ENCODE peak calls at places on chromosomes 3 and 15, in seven cellular contexts. One of them, this sample, is unnamed.

GRCh38 chr15:42919308-42919707 is 1.3 kb downstream of the TTBK2 start:
- DNase-seq in heart left ventricle: no peak
- DNase-seq in ovary: no peak
- DNase-seq in cardiac muscle cell: peak; percentile 16
- DNase-seq in GM23248: peak; percentile 45
- DNase-seq in left lung: no peak
- DNase-seq in DND-41: no peak
- DNase-seq in this sample: no peak

GRCh38 chr3:156749244-156749643 is 74.9 kb downstream of the TIPARP start:
- DNase-seq in cardiac muscle cell: no peak
- DNase-seq in DND-41: no peak
- DNase-seq in heart left ventricle: no peak
- DNase-seq in ovary: no peak
- DNase-seq in left lung: no peak
- DNase-seq in GM23248: peak; percentile 45
- DNase-seq in this sample: no peak

GRCh38 chr15:26773917-26774316 is 1.1 kb upstream of the GABRB3 start:
- DNase-seq in left lung: no peak
- DNase-seq in DND-41: no peak
- DNase-seq in cardiac muscle cell: no peak
- DNase-seq in GM23248: no peak
- DNase-seq in heart left ventricle: no peak
- DNase-seq in ovary: no peak
- DNase-seq in this sample: no peak

GRCh38 chr3:101950510-101950909 is 101.2 kb downstream of the NFKBIZ start:
- DNase-seq in DND-41: no peak
- DNase-seq in ovary: no peak
- DNase-seq in GM23248: peak; percentile 96
- DNase-seq in left lung: no peak
- DNase-seq in heart left ventricle: no peak
- DNase-seq in cardiac muscle cell: peak; percentile 82
- DNase-seq in this sample: no peak

GRCh38 chr3:99248913-99249312 is 347.4 kb upstream of the DCBLD2 start:
- DNase-seq in GM23248: peak; percentile 33
- DNase-seq in ovary: no peak
- DNase-seq in left lung: no peak
- DNase-seq in cardiac muscle cell: peak; percentile 6
- DNase-seq in DND-41: no peak
- DNase-seq in heart left ventricle: no peak
- DNase-seq in this sample: no peak

GRCh38 chr3:8336456-8336855 is 165.2 kb upstream of the LMCD1 start:
- DNase-seq in heart left ventricle: no peak
- DNase-seq in DND-41: no peak
- DNase-seq in GM23248: no peak
- DNase-seq in cardiac muscle cell: no peak
- DNase-seq in left lung: no peak
- DNase-seq in ovary: no peak
- DNase-seq in this sample: no peak

GRCh38 chr3:119529883-119530282 is 29.5 kb downstream of the CD80 start:
- DNase-seq in left lung: no peak
- DNase-seq in heart left ventricle: no peak
- DNase-seq in DND-41: no peak
- DNase-seq in GM23248: peak; percentile 69
- DNase-seq in cardiac muscle cell: peak; percentile 45
- DNase-seq in ovary: no peak
- DNase-seq in this sample: no peak

GRCh38 chr3:15055019-15055557 is 10.0 kb downstream of the MRPS25 start:
- DNase-seq in heart left ventricle: no peak
- DNase-seq in ovary: no peak
- DNase-seq in GM23248: peak; percentile 57
- DNase-seq in cardiac muscle cell: peak; percentile 17
- DNase-seq in DND-41: no peak
- DNase-seq in left lung: no peak
- DNase-seq in this sample: peak; percentile 44

GRCh38 chr3:34351857-34352545 is 553.6 kb downstream of the PDCD6IP start:
- DNase-seq in heart left ventricle: no peak
- DNase-seq in left lung: no peak
- DNase-seq in ovary: no peak
- DNase-seq in cardiac muscle cell: no peak
- DNase-seq in DND-41: no peak
- DNase-seq in GM23248: no peak
- DNase-seq in this sample: no peak

GRCh38 chr3:58690490-58690889 is 23.9 kb upstream of the FAM3D start:
- DNase-seq in cardiac muscle cell: no peak
- DNase-seq in GM23248: no peak
- DNase-seq in heart left ventricle: no peak
- DNase-seq in DND-41: no peak
- DNase-seq in ovary: no peak
- DNase-seq in left lung: no peak
- DNase-seq in this sample: no peak

GRCh38 chr3:99429501-99429900 is 208.9 kb upstream of the COL8A1 start:
- DNase-seq in left lung: no peak
- DNase-seq in GM23248: peak; percentile 9
- DNase-seq in ovary: no peak
- DNase-seq in DND-41: no peak
- DNase-seq in cardiac muscle cell: no peak
- DNase-seq in heart left ventricle: no peak
- DNase-seq in this sample: no peak

GRCh38 chr3:119763466-119763865 is 18.4 kb upstream of the NR1I2 start:
- DNase-seq in GM23248: no peak
- DNase-seq in cardiac muscle cell: no peak
- DNase-seq in left lung: no peak
- DNase-seq in heart left ventricle: no peak
- DNase-seq in DND-41: no peak
- DNase-seq in ovary: no peak
- DNase-seq in this sample: no peak

GRCh38 chr15:37698679-37699078 is 235.8 kb upstream of the TMCO5A start:
- DNase-seq in ovary: no peak
- DNase-seq in cardiac muscle cell: peak; percentile 1
- DNase-seq in GM23248: peak; percentile 31
- DNase-seq in DND-41: no peak
- DNase-seq in left lung: no peak
- DNase-seq in heart left ventricle: no peak
- DNase-seq in this sample: no peak

GRCh38 chr3:37922721-37923575 is 61.3 kb downstream of the CTDSPL start:
- DNase-seq in left lung: peak; percentile 58
- DNase-seq in DND-41: peak; percentile 39
- DNase-seq in ovary: no peak
- DNase-seq in cardiac muscle cell: peak; percentile 60
- DNase-seq in heart left ventricle: no peak
- DNase-seq in GM23248: peak; percentile 75
- DNase-seq in this sample: no peak

GRCh38 chr3:192850501-192850981 is 67.1 kb downstream of the MB21D2 start:
- DNase-seq in cardiac muscle cell: peak; percentile 50
- DNase-seq in heart left ventricle: no peak
- DNase-seq in ovary: no peak
- DNase-seq in DND-41: no peak
- DNase-seq in left lung: no peak
- DNase-seq in GM23248: peak; percentile 86
- DNase-seq in this sample: no peak

GRCh38 chr3:139718415-139718814 is 40.6 kb upstream of the NMNAT3 start:
- DNase-seq in cardiac muscle cell: peak; percentile 41
- DNase-seq in ovary: peak; percentile 73
- DNase-seq in left lung: no peak
- DNase-seq in GM23248: peak; percentile 55
- DNase-seq in heart left ventricle: no peak
- DNase-seq in DND-41: no peak
- DNase-seq in this sample: no peak

DNA sequence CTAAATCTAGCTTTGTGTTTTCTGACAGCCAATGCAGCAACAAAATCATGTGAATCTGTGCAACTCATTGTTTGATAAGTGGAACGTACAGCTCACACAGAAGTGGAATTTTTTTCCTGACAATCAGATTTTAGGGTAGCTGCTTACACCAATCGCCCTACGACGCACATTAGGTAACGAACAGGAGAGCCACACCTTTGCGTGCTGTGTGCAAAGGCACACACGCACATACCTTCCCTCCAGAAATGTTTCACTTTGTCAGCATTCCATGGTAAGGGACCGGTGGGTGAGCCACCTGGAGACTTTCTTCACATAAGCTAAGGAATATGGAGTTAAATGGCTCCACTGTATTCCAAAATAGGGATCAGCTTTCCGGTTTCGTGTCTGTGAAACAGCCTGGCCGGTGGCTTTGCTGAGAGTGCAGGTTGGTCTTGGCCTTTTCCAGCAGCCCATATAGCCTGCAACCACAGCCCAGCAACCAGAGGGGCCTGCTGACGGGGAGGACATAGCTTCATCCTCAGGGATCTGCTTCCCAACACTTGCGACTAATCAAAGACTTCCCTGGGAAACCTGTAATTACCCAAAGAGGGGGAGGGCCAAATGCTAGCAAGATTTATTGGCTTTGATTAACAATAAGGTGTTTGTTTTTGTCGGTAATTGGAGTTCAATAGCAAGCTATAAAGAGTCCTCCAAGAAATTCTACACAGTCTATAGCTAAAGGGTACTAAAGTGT is 145.3 kb downstream of the ADAMTS17 start:
- DNase-seq in ovary: peak; percentile 15
- DNase-seq in DND-41: no peak
- DNase-seq in cardiac muscle cell: no peak
- DNase-seq in GM23248: no peak
- DNase-seq in left lung: no peak
- DNase-seq in heart left ventricle: no peak
- DNase-seq in this sample: no peak
- H3K4me1 ChIP-seq in ovary: peaks cover 1% of the 10 kb centered on the region
- H3K4me1 ChIP-seq in DND-41: peaks cover 4% of the 10 kb centered on the region
- H3K4me1 ChIP-seq in cardiac muscle cell: no peaks in the 10 kb centered on the region
- H3K4me1 ChIP-seq in GM23248: no peaks in the 10 kb centered on the region
- H3K4me1 ChIP-seq in left lung: no peaks in the 10 kb centered on the region
- H3K4me1 ChIP-seq in heart left ventricle: no peaks in the 10 kb centered on the region
- H3K4me1 ChIP-seq in this sample: peaks cover 7% of the 10 kb centered on the region

DNA sequence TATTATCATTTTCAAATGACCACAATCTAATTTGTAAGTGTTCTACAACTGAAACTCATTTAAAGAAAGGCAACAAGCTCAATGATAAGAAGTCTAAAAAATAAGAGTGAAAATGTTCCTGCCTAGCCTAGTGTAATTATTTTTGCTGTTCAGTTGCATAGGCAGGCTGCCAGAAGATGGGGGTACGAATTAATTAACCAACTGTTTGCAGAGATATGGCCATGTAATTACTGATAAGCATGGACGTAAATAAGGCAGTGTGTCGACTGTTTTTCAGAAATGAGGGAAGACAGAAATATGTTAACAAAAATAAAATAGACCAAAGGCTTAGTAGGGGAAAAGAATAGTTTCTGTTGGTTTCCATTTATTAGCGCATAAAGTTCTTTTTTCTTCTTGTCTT is 24.7 kb upstream of the SCAANT1 start:
- DNase-seq in GM23248: no peak
- DNase-seq in left lung: no peak
- DNase-seq in cardiac muscle cell: no peak
- DNase-seq in DND-41: no peak
- DNase-seq in ovary: no peak
- DNase-seq in heart left ventricle: no peak
- DNase-seq in this sample: no peak
- H3K4me1 ChIP-seq in GM23248: peaks cover 36% of the 10 kb centered on the region
- H3K4me1 ChIP-seq in left lung: peaks cover 81% of the 10 kb centered on the region
- H3K4me1 ChIP-seq in cardiac muscle cell: peaks cover 12% of the 10 kb centered on the region
- H3K4me1 ChIP-seq in DND-41: no peaks in the 10 kb centered on the region
- H3K4me1 ChIP-seq in ovary: peaks cover 4% of the 10 kb centered on the region
- H3K4me1 ChIP-seq in heart left ventricle: peaks cover 44% of the 10 kb centered on the region
- H3K4me1 ChIP-seq in this sample: peaks cover 59% of the 10 kb centered on the region

DNA sequence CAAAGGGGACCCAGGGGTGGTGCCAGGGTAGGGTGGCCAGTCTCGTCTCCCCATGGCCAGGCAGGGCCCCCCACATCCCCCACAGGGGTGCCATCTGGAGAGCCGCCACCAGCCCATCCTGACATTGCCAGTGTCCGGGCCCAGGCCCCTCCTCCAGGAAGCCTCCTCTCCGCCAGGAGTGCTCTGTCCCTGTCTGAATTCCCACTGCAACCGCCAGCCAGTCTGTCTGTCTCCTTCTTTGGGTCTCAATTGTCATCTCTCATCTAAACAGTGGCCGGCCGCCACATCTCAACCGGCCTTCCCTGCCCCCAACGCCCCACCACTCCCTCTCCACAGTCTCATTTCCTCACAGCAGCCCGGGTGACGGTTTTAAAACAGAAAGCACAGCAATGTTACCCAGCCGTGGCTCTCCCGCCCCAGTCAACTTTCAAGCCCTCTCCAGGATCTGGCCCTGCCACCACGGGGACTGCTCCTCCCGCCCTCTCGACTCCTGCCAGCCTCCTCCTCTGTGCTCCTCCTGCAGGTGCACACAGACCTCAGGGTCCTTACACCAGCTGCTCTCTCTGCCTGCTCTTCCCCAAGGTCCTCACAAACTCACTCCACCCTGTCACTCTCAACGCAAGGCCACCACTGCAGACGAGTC is 57.0 kb downstream of the IQSEC1 start:
- DNase-seq in cardiac muscle cell: no peak
- DNase-seq in DND-41: peak; percentile 94
- DNase-seq in GM23248: peak; percentile 7
- DNase-seq in ovary: no peak
- DNase-seq in left lung: peak; percentile 82
- DNase-seq in heart left ventricle: peak; percentile 82
- DNase-seq in this sample: peak; percentile 56
- H3K4me1 ChIP-seq in cardiac muscle cell: peaks cover 21% of the 10 kb centered on the region
- H3K4me1 ChIP-seq in DND-41: peaks cover 81% of the 10 kb centered on the region
- H3K4me1 ChIP-seq in GM23248: peaks cover 20% of the 10 kb centered on the region
- H3K4me1 ChIP-seq in ovary: peaks cover 7% of the 10 kb centered on the region
- H3K4me1 ChIP-seq in left lung: peaks cover 84% of the 10 kb centered on the region
- H3K4me1 ChIP-seq in heart left ventricle: peaks cover 69% of the 10 kb centered on the region
- H3K4me1 ChIP-seq in this sample: peaks cover 56% of the 10 kb centered on the region

GRCh38 chr3:61903074-61903473 is 341.7 kb downstream of the PTPRG start:
- DNase-seq in heart left ventricle: no peak
- DNase-seq in GM23248: no peak
- DNase-seq in ovary: no peak
- DNase-seq in cardiac muscle cell: no peak
- DNase-seq in DND-41: no peak
- DNase-seq in left lung: no peak
- DNase-seq in this sample: no peak

GRCh38 chr3:61903931-61904657 is 342.7 kb downstream of the PTPRG start:
- DNase-seq in ovary: no peak
- DNase-seq in DND-41: no peak
- DNase-seq in left lung: no peak
- DNase-seq in GM23248: peak; percentile 38
- DNase-seq in cardiac muscle cell: peak; percentile 48
- DNase-seq in heart left ventricle: no peak
- DNase-seq in this sample: no peak

GRCh38 chr3:61908344-61908743 is 347.0 kb downstream of the PTPRG start:
- DNase-seq in heart left ventricle: no peak
- DNase-seq in ovary: no peak
- DNase-seq in GM23248: peak; percentile 58
- DNase-seq in DND-41: no peak
- DNase-seq in cardiac muscle cell: peak; percentile 51
- DNase-seq in left lung: no peak
- DNase-seq in this sample: no peak

GRCh38 chr3:61910732-61911131 is 349.4 kb downstream of the PTPRG start:
- DNase-seq in heart left ventricle: no peak
- DNase-seq in cardiac muscle cell: no peak
- DNase-seq in GM23248: no peak
- DNase-seq in DND-41: no peak
- DNase-seq in left lung: no peak
- DNase-seq in ovary: no peak
- DNase-seq in this sample: no peak

DNA sequence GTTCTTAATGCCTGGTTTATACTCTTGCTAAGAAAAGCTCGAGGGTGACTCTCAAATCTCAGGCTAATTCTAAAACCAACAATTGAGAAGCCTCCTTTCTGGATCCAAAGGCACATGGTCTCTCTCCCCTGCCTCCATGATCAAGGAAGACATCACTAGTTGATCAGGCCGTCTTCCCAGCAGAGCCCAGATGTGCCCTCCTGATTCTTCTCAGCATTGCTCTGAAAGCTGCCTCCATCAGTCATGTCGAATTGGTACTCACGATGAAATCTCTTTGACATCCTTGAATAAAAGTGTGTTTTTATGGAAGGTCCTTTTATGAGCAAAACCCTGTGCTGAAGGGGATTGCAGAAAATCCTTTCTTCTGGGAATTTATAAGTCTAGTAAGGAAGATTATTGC is 345.8 kb downstream of the PTPRG start:
- DNase-seq in ovary: no peak
- DNase-seq in cardiac muscle cell: no peak
- DNase-seq in left lung: no peak
- DNase-seq in GM23248: no peak
- DNase-seq in DND-41: no peak
- DNase-seq in heart left ventricle: no peak
- DNase-seq in this sample: no peak
- H3K4me1 ChIP-seq in ovary: peaks cover 11% of the 10 kb centered on the region
- H3K4me1 ChIP-seq in cardiac muscle cell: peaks cover 45% of the 10 kb centered on the region
- H3K4me1 ChIP-seq in left lung: peaks cover 12% of the 10 kb centered on the region
- H3K4me1 ChIP-seq in GM23248: peaks cover 5% of the 10 kb centered on the region
- H3K4me1 ChIP-seq in DND-41: peaks cover 4% of the 10 kb centered on the region
- H3K4me1 ChIP-seq in heart left ventricle: peaks cover 60% of the 10 kb centered on the region
- H3K4me1 ChIP-seq in this sample: no peaks in the 10 kb centered on the region

This sample was measured in CD4-positive, alpha-beta memory T cell.